ENCODE peak calls at places on chromosomes 16 and 17, in seven cellular contexts. M is GM13976; A is stimulated activated naive CD8-positive, alpha-beta T cell treated with anti-CD3 and anti-CD28 coated beads, Interleukin-15, Interleukin-2, amounts not matched to agents 100 U/mL and 50 U/mL, for 24 hours; B is NCI-H1105; F is left colon; R is stimulated activated CD4-positive, alpha-beta T cell treated with anti-CD3 and anti-CD28 coated beads, Interleukin-2, amount 100 ng/mL, for 24 hours; P is RCC 7860. U is an unnamed sample.

GRCh38 chr17:8430966-8431365 is 4.7 kb upstream of the NDEL1 start:
- DNase-seq in M (no peak), F (no peak), P (peak; percentile 8), B (no peak), R (no peak), A (no peak), U (no peak)

GRCh38 chr17:42675348-42675983 is 1.3 kb downstream of the PLEKHH3 start:
- DNase-seq in P (no peak), A (no peak), B (peak; percentile 65), F (no peak), R (no peak), M (no peak), U (no peak)

GRCh38 chr17:17886253-17886652 is 49.5 kb upstream of the SREBF1 start:
- DNase-seq in R (no peak), F (no peak), A (no peak), B (no peak), P (no peak), M (no peak), U (no peak)

GRCh38 chr17:73318427-73318813 is 6.6 kb upstream of the CDC42EP4 start:
- DNase-seq in F (no peak), M (no peak), A (no peak), P (no peak), R (no peak), B (no peak), U (no peak)

GRCh38 chr16:57566436-57566835 is 24.0 kb downstream of the ADGRG5 start:
- DNase-seq in F (no peak), A (no peak), R (no peak), B (no peak), P (no peak), M (no peak), U (no peak)

GRCh38 chr16:88264641-88265285 is 118.0 kb upstream of the ZNF469 start:
- DNase-seq in R (peak; percentile 63), P (peak; percentile 93), B (no peak), F (peak; percentile 95), M (peak; percentile 82), A (peak; percentile 78), U (peak; percentile 80)

GRCh38 chr16:14088155-14088753 is 17.1 kb downstream of the MRTFB start:
- DNase-seq in F (no peak), M (no peak), P (no peak), R (no peak), B (no peak), A (no peak), U (no peak)

GRCh38 chr16:66287416-66287815 is 79.1 kb upstream of the CDH5 start:
- DNase-seq in A (no peak), F (no peak), M (no peak), R (no peak), P (no peak), B (no peak), U (no peak)

GRCh38 chr17:29108806-29109476 is 66.0 kb downstream of the PIPOX start:
- DNase-seq in F (no peak), R (no peak), P (no peak), A (no peak), M (no peak), B (no peak), U (no peak)

GRCh38 chr17:18377437-18378204 is at the start of gene EVPLL:
- DNase-seq in M (peak; percentile 12), P (no peak), R (no peak), A (no peak), F (peak; percentile 73), B (no peak), U (no peak)

U was measured in retinal pigment epithelial cell.